ENCODE peak calls at places on chromosomes 2 and 18, in eight cellular contexts. B is Calu3, T is IMR-90, L is fibroblast of lung, N is GM13977, O is A549, P is transverse colon, U is nephron progenitor cell. R is an unnamed sample.

GRCh38 chr18:48036191-48036590 is 105.7 kb upstream of the SMAD2 start:
- DNase-seq in B (no peak), T (no peak), L (peak; percentile 18), N (no peak), O (no peak), P (no peak), U (no peak), R (no peak)

GRCh38 chr2:19035238-19035637 is 323.2 kb downstream of the OSR1 start:
- DNase-seq in B (no peak), T (peak; percentile 70), L (peak; percentile 67), N (no peak), O (no peak), P (no peak), U (no peak), R (no peak)

GRCh38 chr2:190979906-190980629 is 33.9 kb downstream of the STAT1 start:
- DNase-seq in B (no peak), T (peak; percentile 96), L (peak; percentile 76), N (no peak), O (no peak), P (peak; percentile 49), U (peak; percentile 44), R (no peak)

GRCh38 chr2:117825437-117825836 is 10.9 kb downstream of the DDX18 start:
- DNase-seq in B (no peak), T (no peak), L (no peak), N (no peak), O (no peak), P (no peak), U (no peak), R (no peak)

GRCh38 chr2:215619022-215619958 is 183.4 kb upstream of the FN1 start:
- DNase-seq in B (peak; percentile 34), T (peak; percentile 67), L (peak; percentile 94), N (no peak), O (peak; percentile 7), P (no peak), U (peak; percentile 57), R (no peak)

GRCh38 chr2:29309090-29310054 is 194.2 kb downstream of the CLIP4 start:
- DNase-seq in B (peak; percentile 72), T (peak; percentile 66), L (peak; percentile 51), N (peak; percentile 63), O (peak; percentile 80), P (peak; percentile 29), U (peak; percentile 60), R (peak; percentile 59)

GRCh38 chr2:85768713-85769112 is 14.9 kb downstream of the ATOH8 start:
- DNase-seq in B (no peak), T (no peak), L (peak; percentile 50), N (no peak), O (no peak), P (peak; percentile 51), U (no peak), R (no peak)

GRCh38 chr2:69514406-69514805 is 77.2 kb upstream of the NFU1 start:
- DNase-seq in B (no peak), T (peak; percentile 89), L (peak; percentile 89), N (no peak), O (no peak), P (no peak), U (no peak), R (no peak)

GRCh38 chr2:52311862-52312261 is 1279.9 kb upstream of the NRXN1 start:
- DNase-seq in B (no peak), T (no peak), L (no peak), N (no peak), O (no peak), P (no peak), U (no peak), R (no peak)

GRCh38 chr18:34809697-34810096 is 99.6 kb downstream of the DTNA start:
- DNase-seq in B (peak; percentile 42), T (peak; percentile 32), L (peak; percentile 25), N (no peak), O (no peak), P (peak; percentile 35), U (peak; percentile 34), R (no peak)

GRCh38 chr2:98867539-98868309 is 68.3 kb downstream of the CRACDL start:
- DNase-seq in B (no peak), T (peak; percentile 33), L (peak; percentile 19), N (no peak), O (no peak), P (no peak), U (no peak), R (no peak)

GRCh38 chr2:205474746-205475145 is 207.6 kb upstream of the NRP2 start:
- DNase-seq in B (no peak), T (peak; percentile 62), L (peak; percentile 73), N (no peak), O (no peak), P (no peak), U (no peak), R (no peak)

GRCh38 chr2:217271813-217272212 is 411.9 kb upstream of the TNP1 start:
- DNase-seq in B (no peak), T (no peak), L (no peak), N (no peak), O (no peak), P (no peak), U (no peak), R (no peak)

GRCh38 chr2:72153026-72153791 is 5.5 kb upstream of the CYP26B1 start:
- DNase-seq in B (no peak), T (no peak), L (no peak), N (no peak), O (no peak), P (no peak), U (no peak), R (no peak)

GRCh38 chr2:181138816-181139215 is 158.4 kb downstream of the UBE2E3 start:
- DNase-seq in B (no peak), T (peak; percentile 17), L (peak; percentile 21), N (no peak), O (no peak), P (no peak), U (no peak), R (peak; percentile 4)

GRCh38 chr18:55300469-55301195 is 287.4 kb downstream of the TCF4 start:
- DNase-seq in B (no peak), T (peak; percentile 37), L (peak; percentile 44), N (no peak), O (no peak), P (no peak), U (peak; percentile 47), R (no peak)

GRCh38 chr18:35703043-35703688 is 121.6 kb downstream of the GALNT1 start:
- DNase-seq in B (no peak), T (peak; percentile 48), L (peak; percentile 27), N (no peak), O (no peak), P (no peak), U (no peak), R (no peak)

GRCh38 chr2:65430515-65431416 is 1.6 kb downstream of the SPRED2 start:
- DNase-seq in B (peak; percentile 70), T (peak; percentile 41), L (peak; percentile 53), N (peak; percentile 62), O (peak; percentile 40), P (peak; percentile 68), U (peak; percentile 70), R (peak; percentile 22)
- TF ChIP-seq CTCF in B (no peak), T (no peak), L (no peak), N (no peak), O (no peak), P (peak; percentile 16), U (no peak), R (no peak)

DNA sequence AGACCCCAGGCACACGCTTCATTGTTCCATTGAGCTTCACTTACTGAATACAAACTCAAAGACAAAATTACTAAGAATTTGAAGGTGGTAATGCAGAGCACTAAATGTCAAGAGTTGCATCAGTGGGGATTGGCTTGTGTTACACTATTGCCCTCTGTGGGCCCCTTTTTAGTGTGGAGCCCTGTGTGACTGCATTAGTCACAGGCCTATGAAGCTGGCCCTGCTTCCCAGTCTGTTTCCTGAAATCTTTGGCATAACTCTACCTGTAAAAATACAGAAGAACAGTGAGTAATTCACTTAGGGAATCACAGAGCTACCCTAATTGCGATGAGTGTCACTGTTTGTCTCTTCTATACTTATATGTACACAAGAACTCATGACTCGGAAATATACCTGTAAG is 40.0 kb upstream of the STPG4 start:
- DNase-seq in B (peak; percentile 21), T (no peak), L (peak; percentile 54), N (no peak), O (no peak), P (no peak), U (no peak), R (peak; percentile 63)
- TF ChIP-seq CTCF in B (no peak), T (no peak), L (no peak), N (no peak), O (peak; percentile 20), P (no peak), U (no peak), R (no peak)

GRCh38 chr2:64887565-64887964 is 101.6 kb upstream of the SLC1A4 start:
- DNase-seq in B (no peak), T (no peak), L (no peak), N (no peak), O (no peak), P (no peak), U (no peak), R (no peak)

GRCh38 chr2:64889803-64890202 is 99.4 kb upstream of the SLC1A4 start:
- DNase-seq in B (no peak), T (no peak), L (no peak), N (no peak), O (no peak), P (no peak), U (no peak), R (no peak)

DNA sequence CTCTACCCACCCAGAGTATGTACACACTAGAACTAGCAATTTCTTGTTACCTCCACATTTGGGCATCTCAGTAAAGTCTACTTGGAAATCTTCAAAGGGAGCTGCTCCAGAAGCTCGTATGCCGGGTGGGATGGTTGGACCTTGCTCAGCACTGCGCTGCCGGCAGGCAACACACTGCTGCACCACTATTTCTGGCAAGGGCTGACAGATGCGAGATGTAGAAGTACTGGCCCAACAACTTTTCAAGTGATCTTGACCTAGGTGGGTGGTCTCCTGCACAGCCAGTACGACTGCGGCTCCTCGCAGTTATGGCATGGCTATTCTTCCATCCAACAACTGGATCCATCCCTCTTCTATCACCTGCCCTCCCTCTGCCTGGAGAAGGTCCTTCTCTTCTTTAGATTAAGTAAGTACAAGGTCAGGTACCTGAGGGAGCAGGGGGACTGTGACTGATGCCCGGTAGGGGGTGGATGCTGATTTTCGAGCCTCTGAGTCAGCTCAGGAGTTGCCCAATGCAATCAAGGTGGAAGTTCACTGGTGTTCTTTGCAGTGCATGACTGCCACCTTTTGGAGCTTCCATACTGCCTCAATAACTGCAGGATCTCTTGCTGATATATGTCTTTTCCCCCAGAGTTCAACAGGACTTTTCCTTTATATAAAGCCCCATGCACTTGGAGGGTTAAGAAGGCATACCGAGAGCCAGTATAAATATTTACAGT is 100.4 kb upstream of the SLC1A4 start:
- DNase-seq in B (peak; percentile 34), T (peak; percentile 55), L (peak; percentile 63), N (no peak), O (peak; percentile 83), P (no peak), U (no peak), R (peak; percentile 83)
- TF ChIP-seq CTCF in B (peak; percentile 22), T (peak; percentile 60), L (peak; percentile 43), N (no peak), O (peak; percentile 80), P (no peak), U (no peak), R (peak; percentile 28)

DNA sequence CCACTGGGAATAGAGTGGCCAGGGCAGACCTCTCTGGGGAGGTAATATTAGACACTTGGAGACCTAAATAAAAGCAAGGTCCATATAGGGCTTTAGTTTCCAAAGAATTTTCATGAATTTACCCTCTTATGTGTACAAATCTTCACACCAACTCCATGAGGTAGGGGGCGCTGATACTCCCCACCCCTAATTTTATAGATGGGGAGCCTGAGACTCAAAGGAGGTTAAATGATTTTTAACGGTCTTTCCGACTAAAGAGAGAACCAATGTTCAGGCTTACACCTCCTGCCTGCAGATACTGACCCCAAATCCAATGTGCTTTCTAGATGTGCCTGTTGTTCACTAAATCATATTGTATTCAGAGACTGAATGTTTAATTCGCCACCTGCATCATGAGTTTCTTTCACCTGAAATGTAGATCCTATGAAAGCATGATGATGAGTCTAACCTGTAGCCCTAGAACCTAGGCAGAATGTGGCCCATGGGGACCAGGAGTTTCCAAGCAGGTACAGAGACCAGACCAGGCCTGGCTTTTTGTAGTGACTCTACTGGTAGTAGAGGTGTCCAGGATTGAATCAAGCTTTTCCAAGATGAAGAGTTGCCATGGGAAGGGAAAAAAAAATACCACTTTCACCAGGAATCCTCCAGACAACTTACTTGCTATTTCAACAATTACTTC is 16.8 kb upstream of the PAX3 start:
- DNase-seq in B (peak; percentile 34), T (no peak), L (no peak), N (peak; percentile 26), O (no peak), P (no peak), U (peak; percentile 24), R (no peak)
- TF ChIP-seq CTCF in B (no peak), T (no peak), L (no peak), N (peak; percentile 35), O (peak; percentile 12), P (no peak), U (peak; percentile 30), R (no peak)